ENCODE peak calls at places on chromosomes 12 and 14, in nine cellular contexts. P is HuH-7.5; M is epithelial cell of esophagus; B is activated T-helper 9 cell treated with anti-CD3 and anti-CD28 coated beads, Interleukin-2, amount 50 U/mL, for 16 hours; S is GDM1; H is CD8-positive, alpha-beta memory T cell; N is activated CD4-positive, alpha-beta T cell treated with anti-CD3 and anti-CD28 coated beads, Interleukin-2, amount 10 ng/mL, durations not matched to agents 7 days and 5 days; Z is IMR-90; A is T-helper 2 cell. X is an unnamed sample.

GRCh38 chr12:25436206-25436912 is 116.7 kb downstream of the LMNTD1 start:
- DNase-seq in P (peak; percentile 43), M (peak; percentile 76), B (no peak), S (peak; percentile 49), H (no peak), N (peak; percentile 68), Z (peak; percentile 89), A (no peak), X (peak; percentile 5)

GRCh38 chr12:52006726-52007157 is at the start of gene TAMALIN:
- DNase-seq in P (peak; percentile 63), M (no peak), B (peak; percentile 76), S (no peak), H (peak; percentile 87), N (peak; percentile 74), Z (peak; percentile 53), A (peak; percentile 80), X (peak; percentile 79)

GRCh38 chr14:20035449-20035848 is 389 bp downstream of the OR4K13 start:
- DNase-seq in P (no peak), M (no peak), B (no peak), S (no peak), H (no peak), N (no peak), Z (no peak), A (no peak), X (no peak)

GRCh38 chr12:67482751-67483661 is 165.5 kb upstream of the DYRK2 start:
- DNase-seq in P (no peak), M (peak; percentile 66), B (peak; percentile 21), S (peak; percentile 11), H (peak; percentile 89), N (peak; percentile 79), Z (peak; percentile 56), A (no peak), X (peak; percentile 71)

GRCh38 chr12:89138048-89138852 is 214.1 kb downstream of the DUSP6 start:
- DNase-seq in P (no peak), M (peak; percentile 52), B (no peak), S (no peak), H (no peak), N (no peak), Z (peak; percentile 43), A (no peak), X (no peak)

GRCh38 chr14:67633451-67634154 is 13.9 kb downstream of the ARG2 start:
- DNase-seq in P (no peak), M (no peak), B (no peak), S (no peak), H (no peak), N (no peak), Z (no peak), A (no peak), X (no peak)

GRCh38 chr12:54262403-54262925 is 17.5 kb downstream of the CBX5 start:
- DNase-seq in P (no peak), M (peak; percentile 56), B (no peak), S (no peak), H (no peak), N (no peak), Z (peak; percentile 61), A (no peak), X (no peak)

GRCh38 chr14:67335781-67336180 is 23.8 kb downstream of the ATP6V1D start:
- DNase-seq in P (no peak), M (peak; percentile 46), B (no peak), S (no peak), H (no peak), N (peak; percentile 21), Z (peak; percentile 27), A (no peak), X (no peak)

GRCh38 chr14:77593501-77593911 is 22.9 kb downstream of the SPTLC2 start:
- DNase-seq in P (no peak), M (peak; percentile 36), B (no peak), S (peak; percentile 69), H (no peak), N (no peak), Z (peak; percentile 60), A (no peak), X (no peak)

GRCh38 chr12:107775093-107775721 is 703 bp downstream of the ASCL4 start:
- DNase-seq in P (no peak), M (peak; percentile 16), B (no peak), S (no peak), H (no peak), N (no peak), Z (no peak), A (no peak), X (no peak)

GRCh38 chr12:93518725-93519124 is 51.4 kb downstream of the MRPL42 start:
- DNase-seq in P (no peak), M (peak; percentile 18), B (no peak), S (no peak), H (no peak), N (no peak), Z (peak; percentile 83), A (no peak), X (no peak)

GRCh38 chr12:4829161-4829792 is 80.4 kb upstream of the KCNA1 start:
- DNase-seq in P (no peak), M (no peak), B (no peak), S (peak; percentile 13), H (no peak), N (peak; percentile 33), Z (no peak), A (no peak), X (no peak)

GRCh38 chr12:132872975-132873421 is 14.4 kb downstream of the CHFR start:
- DNase-seq in P (no peak), M (no peak), B (no peak), S (no peak), H (peak; percentile 54), N (peak; percentile 59), Z (no peak), A (no peak), X (no peak)

GRCh38 chr14:72535485-72535884 is 358.4 kb downstream of the DPF3 start:
- DNase-seq in P (no peak), M (no peak), B (no peak), S (peak; percentile 42), H (no peak), N (peak; percentile 35), Z (no peak), A (no peak), X (no peak)

GRCh38 chr12:114913871-114914801 is 230.2 kb upstream of the TBX3 start:
- DNase-seq in P (no peak), M (peak; percentile 24), B (no peak), S (no peak), H (no peak), N (no peak), Z (peak; percentile 65), A (no peak), X (no peak)

GRCh38 chr12:19273482-19274330 is 144.2 kb downstream of the PLEKHA5 start:
- DNase-seq in P (peak; percentile 7), M (peak; percentile 90), B (peak; percentile 10), S (no peak), H (peak; percentile 89), N (peak; percentile 36), Z (peak; percentile 97), A (no peak), X (peak; percentile 41)

GRCh38 chr14:26846388-26846787 is 248.6 kb upstream of the NOVA1 start:
- DNase-seq in P (no peak), M (no peak), B (no peak), S (no peak), H (no peak), N (no peak), Z (no peak), A (no peak), X (no peak)

GRCh38 chr14:64770751-64771150 is 66.5 kb downstream of the PLEKHG3 start:
- DNase-seq in P (no peak), M (no peak), B (no peak), S (no peak), H (no peak), N (no peak), Z (no peak), A (no peak), X (no peak)

GRCh38 chr14:34843011-34843554 is 32.1 kb downstream of the BAZ1A start:
- DNase-seq in P (no peak), M (peak; percentile 99), B (no peak), S (no peak), H (no peak), N (no peak), Z (peak; percentile 86), A (no peak), X (no peak)

GRCh38 chr14:30719137-30719536 is 97.0 kb downstream of the SCFD1 start:
- DNase-seq in P (no peak), M (no peak), B (no peak), S (no peak), H (no peak), N (no peak), Z (no peak), A (no peak), X (no peak)

X was measured in effector CD4-positive, alpha-beta T cell.